ENCODE peak calls at places on chromosomes 3 and 15, in ten cellular contexts. J is stromal cell of bone marrow; G is NCI-H1092; M is mesenteric fat pad; Y is AG20443; L is CD8-positive, alpha-beta memory T cell; E is hypothalamus; R is SK-MEL-5; V is B cell; O is OCI-LY7. B is an unnamed sample.

GRCh38 chr3:73401058-73401457 is 223.7 kb downstream of the PDZRN3 start:
- DNase-seq in M (no peak), O (no peak), E (no peak), V (no peak), J (no peak), L (no peak), Y (peak; percentile 34), R (no peak), G (no peak), B (peak; percentile 89)

GRCh38 chr3:29889230-29889629 is 608.4 kb downstream of the RBMS3 start:
- DNase-seq in J (peak; percentile 28), E (no peak), M (no peak), R (no peak), G (no peak), L (no peak), O (no peak), V (no peak), Y (peak; percentile 45), B (no peak)

GRCh38 chr15:80480909-80481308 is 76.7 kb downstream of the ARNT2 start:
- DNase-seq in L (no peak), Y (peak; percentile 87), O (no peak), J (peak; percentile 87), G (no peak), E (no peak), M (no peak), R (no peak), V (no peak), B (no peak)

GRCh38 chr3:57597973-57598351 is 818 bp upstream of the ARF4 start:
- DNase-seq in Y (no peak), J (no peak), G (no peak), V (no peak), E (no peak), M (no peak), L (peak; percentile 23), R (no peak), O (no peak), B (no peak)

GRCh38 chr3:189726277-189726676 is 95.1 kb downstream of the TP63 start:
- DNase-seq in J (no peak), M (no peak), V (no peak), R (no peak), E (no peak), Y (no peak), L (no peak), O (no peak), G (no peak), B (no peak)

GRCh38 chr3:171776411-171776810 is 33.9 kb downstream of the PLD1 start:
- DNase-seq in Y (no peak), V (no peak), O (no peak), R (peak; percentile 98), J (no peak), G (no peak), L (no peak), E (no peak), M (no peak), B (no peak)

GRCh38 chr3:184946922-184947321 is 135.0 kb downstream of the VPS8 start:
- DNase-seq in L (no peak), V (no peak), M (no peak), O (no peak), R (no peak), G (no peak), E (no peak), J (no peak), Y (no peak), B (no peak)

GRCh38 chr3:54515439-54516213 is 393.3 kb downstream of the CACNA2D3 start:
- DNase-seq in J (no peak), M (no peak), G (no peak), V (no peak), Y (no peak), O (no peak), L (no peak), E (no peak), R (no peak), B (no peak)

GRCh38 chr3:10454907-10455306 is 50.5 kb downstream of the ATP2B2 start:
- DNase-seq in G (no peak), M (no peak), V (no peak), E (no peak), L (no peak), R (no peak), Y (no peak), J (no peak), O (no peak), B (no peak)

GRCh38 chr15:28021281-28022039 is 77.7 kb downstream of the OCA2 start:
- DNase-seq in L (no peak), E (peak; percentile 76), O (no peak), M (peak; percentile 78), J (peak; percentile 0), G (peak; percentile 91), Y (no peak), V (no peak), R (peak; percentile 90), B (no peak)

GRCh38 chr3:194865595-194865994 is 179.9 kb downstream of the FAM43A start:
- DNase-seq in J (no peak), E (no peak), L (no peak), Y (no peak), V (no peak), G (no peak), R (no peak), M (no peak), O (no peak), B (no peak)

GRCh38 chr3:111729087-111729846 is 129.8 kb upstream of the PHLDB2 start:
- DNase-seq in G (no peak), J (peak; percentile 87), V (no peak), L (no peak), O (no peak), E (no peak), M (no peak), R (peak; percentile 23), Y (peak; percentile 85), B (no peak)

GRCh38 chr3:127220497-127220896 is 27.6 kb downstream of the PRR23E start:
- DNase-seq in R (no peak), O (no peak), L (no peak), Y (peak; percentile 7), J (no peak), V (no peak), M (no peak), G (no peak), E (no peak), B (peak; percentile 70)

GRCh38 chr3:25724948-25725645 is 58.1 kb downstream of the NGLY1 start:
- DNase-seq in O (no peak), J (no peak), V (no peak), R (no peak), E (no peak), M (no peak), Y (no peak), L (no peak), G (no peak), B (no peak)

GRCh38 chr3:117035785-117036184 is 326.2 kb downstream of the TUSC7 start:
- DNase-seq in L (no peak), Y (no peak), R (no peak), J (no peak), M (no peak), V (no peak), G (no peak), O (no peak), E (no peak), B (no peak)

GRCh38 chr3:140207541-140207940 is 272.6 kb downstream of the CLSTN2 start:
- DNase-seq in M (no peak), O (no peak), Y (no peak), G (no peak), V (no peak), E (no peak), R (no peak), J (no peak), L (no peak), B (no peak)

GRCh38 chr15:39118510-39118909 is 462.4 kb upstream of the THBS1 start:
- DNase-seq in Y (peak; percentile 76), J (peak; percentile 91), G (no peak), L (no peak), E (no peak), V (no peak), M (no peak), R (no peak), O (no peak), B (no peak)

GRCh38 chr3:161682715-161683114 is 186.1 kb downstream of the OTOL1 start:
- DNase-seq in M (no peak), V (no peak), O (no peak), G (no peak), L (no peak), E (no peak), Y (no peak), R (no peak), J (no peak), B (no peak)

GRCh38 chr3:124137264-124137663 is 145.3 kb upstream of the ROPN1 start:
- DNase-seq in O (no peak), G (no peak), E (no peak), M (no peak), J (no peak), V (no peak), R (no peak), L (no peak), Y (no peak), B (no peak)

GRCh38 chr3:63328386-63328785 is 50.3 kb downstream of the SYNPR start:
- DNase-seq in J (peak; percentile 79), Y (peak; percentile 37), O (no peak), E (no peak), G (no peak), R (peak; percentile 83), L (no peak), M (no peak), V (no peak), B (no peak)

GRCh38 chr3:156732715-156733114 is 58.3 kb downstream of the TIPARP start:
- DNase-seq in G (no peak), L (no peak), R (no peak), O (no peak), J (no peak), Y (no peak), V (no peak), M (no peak), E (no peak), B (no peak)

GRCh38 chr15:62928996-62929350 is 113.6 kb upstream of the TPM1 start:
- DNase-seq in V (no peak), L (no peak), Y (peak; percentile 55), G (no peak), M (no peak), R (no peak), J (peak; percentile 76), E (no peak), O (no peak), B (no peak)

GRCh38 chr15:57356636-57357035 is 19.7 kb upstream of the CGNL1 start:
- DNase-seq in O (no peak), Y (peak; percentile 44), V (no peak), R (no peak), J (no peak), L (no peak), E (no peak), M (no peak), G (no peak), B (no peak)

GRCh38 chr3:137050281-137050680 is 92.5 kb downstream of the IL20RB start:
- DNase-seq in G (no peak), R (no peak), V (no peak), O (no peak), E (no peak), L (no peak), J (no peak), M (no peak), Y (no peak), B (no peak)

GRCh38 chr3:184338538-184338945 is 1.1 kb downstream of the FAM131A start:
- DNase-seq in M (peak; percentile 96), Y (peak; percentile 56), G (peak; percentile 85), J (no peak), E (peak; percentile 90), V (no peak), L (no peak), R (no peak), O (no peak), B (no peak)

GRCh38 chr15:34490421-34491193 is 53.0 kb upstream of the GOLGA8A start:
- DNase-seq in E (no peak), R (no peak), L (no peak), V (no peak), O (no peak), J (no peak), M (no peak), Y (no peak), G (no peak), B (no peak)

GRCh38 chr3:114057011-114057347 is 442 bp downstream of the QTRT2 start:
- DNase-seq in O (no peak), M (no peak), E (no peak), Y (no peak), L (no peak), V (no peak), R (no peak), J (no peak), G (no peak), B (no peak)

GRCh38 chr3:42689421-42690014 is 4.2 kb downstream of the KLHL40 start:
- DNase-seq in J (no peak), G (no peak), V (no peak), O (no peak), R (no peak), M (peak; percentile 53), L (no peak), E (no peak), Y (no peak), B (no peak)

B was measured in vagina.